ENCODE peak calls at places on chromosomes 5 and 9, in seven cellular contexts. One of them, this sample, is unnamed.

GRCh38 chr5:82793808-82794419 is 283.3 kb downstream of the TMEM167A start:
- DNase-seq in IMR-90: peak
- DNase-seq in GM13976: no peak
- DNase-seq in OCI-LY7: peak
- DNase-seq in kidney epithelial cell: no peak
- DNase-seq in right lobe of liver: no peak
- DNase-seq in A549: peak
- DNase-seq in this sample: no peak

GRCh38 chr9:105415344-105415980 is 32.4 kb upstream of the FSD1L start:
- DNase-seq in A549: peak
- DNase-seq in kidney epithelial cell: no peak
- DNase-seq in right lobe of liver: no peak
- DNase-seq in GM13976: peak
- DNase-seq in IMR-90: peak
- DNase-seq in OCI-LY7: peak
- DNase-seq in this sample: peak

GRCh38 chr9:136690841-136691261 is 3.6 kb upstream of the AGPAT2 start:
- DNase-seq in right lobe of liver: peak
- DNase-seq in OCI-LY7: no peak
- DNase-seq in A549: no peak
- DNase-seq in GM13976: no peak
- DNase-seq in kidney epithelial cell: no peak
- DNase-seq in IMR-90: no peak
- DNase-seq in this sample: no peak

GRCh38 chr5:176621661-176622079 is 8.7 kb downstream of the SNCB start:
- DNase-seq in GM13976: no peak
- DNase-seq in OCI-LY7: no peak
- DNase-seq in kidney epithelial cell: no peak
- DNase-seq in IMR-90: peak
- DNase-seq in right lobe of liver: no peak
- DNase-seq in A549: no peak
- DNase-seq in this sample: no peak

GRCh38 chr5:54159837-54160215 is 150.5 kb downstream of the ARL15 start:
- DNase-seq in A549: no peak
- DNase-seq in right lobe of liver: no peak
- DNase-seq in OCI-LY7: no peak
- DNase-seq in GM13976: no peak
- DNase-seq in kidney epithelial cell: no peak
- DNase-seq in IMR-90: no peak
- DNase-seq in this sample: no peak

GRCh38 chr5:74673011-74673790 is 11.8 kb upstream of the HEXB start:
- DNase-seq in GM13976: no peak
- DNase-seq in right lobe of liver: no peak
- DNase-seq in kidney epithelial cell: no peak
- DNase-seq in A549: no peak
- DNase-seq in OCI-LY7: peak
- DNase-seq in IMR-90: peak
- DNase-seq in this sample: no peak

GRCh38 chr9:134313470-134313869 is 12.8 kb upstream of the RXRA start:
- DNase-seq in kidney epithelial cell: no peak
- DNase-seq in A549: no peak
- DNase-seq in IMR-90: no peak
- DNase-seq in GM13976: no peak
- DNase-seq in right lobe of liver: peak
- DNase-seq in OCI-LY7: no peak
- DNase-seq in this sample: no peak

GRCh38 chr9:116501871-116502270 is 185.2 kb upstream of the TRIM32 start:
- DNase-seq in GM13976: no peak
- DNase-seq in A549: peak
- DNase-seq in IMR-90: peak
- DNase-seq in OCI-LY7: no peak
- DNase-seq in kidney epithelial cell: peak
- DNase-seq in right lobe of liver: no peak
- DNase-seq in this sample: no peak

GRCh38 chr5:38660194-38660668 is 103.8 kb upstream of the LIFR start:
- DNase-seq in kidney epithelial cell: peak
- DNase-seq in OCI-LY7: no peak
- DNase-seq in GM13976: no peak
- DNase-seq in A549: no peak
- DNase-seq in right lobe of liver: no peak
- DNase-seq in IMR-90: no peak
- DNase-seq in this sample: no peak

GRCh38 chr9:128372188-128372641 is 1.0 kb downstream of the URM1 start:
- DNase-seq in kidney epithelial cell: no peak
- DNase-seq in GM13976: no peak
- DNase-seq in OCI-LY7: peak
- DNase-seq in IMR-90: no peak
- DNase-seq in A549: no peak
- DNase-seq in right lobe of liver: no peak
- DNase-seq in this sample: no peak

GRCh38 chr5:145204741-145205140 is 630.4 kb downstream of the PRELID2 start:
- DNase-seq in kidney epithelial cell: no peak
- DNase-seq in A549: no peak
- DNase-seq in right lobe of liver: no peak
- DNase-seq in OCI-LY7: no peak
- DNase-seq in IMR-90: no peak
- DNase-seq in GM13976: no peak
- DNase-seq in this sample: no peak

GRCh38 chr5:155799308-155799707 is 527.7 kb upstream of the SGCD start:
- DNase-seq in GM13976: no peak
- DNase-seq in OCI-LY7: no peak
- DNase-seq in kidney epithelial cell: no peak
- DNase-seq in IMR-90: no peak
- DNase-seq in A549: no peak
- DNase-seq in right lobe of liver: no peak
- DNase-seq in this sample: no peak

GRCh38 chr5:149201121-149201637 is 59.9 kb downstream of the ABLIM3 start:
- DNase-seq in A549: no peak
- DNase-seq in GM13976: no peak
- DNase-seq in IMR-90: no peak
- DNase-seq in kidney epithelial cell: no peak
- DNase-seq in right lobe of liver: no peak
- DNase-seq in OCI-LY7: no peak
- DNase-seq in this sample: no peak

GRCh38 chr9:94867281-94867841 is 140.9 kb downstream of the AOPEP start:
- DNase-seq in right lobe of liver: peak
- DNase-seq in A549: peak
- DNase-seq in kidney epithelial cell: no peak
- DNase-seq in GM13976: no peak
- DNase-seq in IMR-90: peak
- DNase-seq in OCI-LY7: no peak
- DNase-seq in this sample: no peak

GRCh38 chr5:92944903-92945629 is 636.0 kb downstream of the NR2F1-AS1 start:
- DNase-seq in OCI-LY7: no peak
- DNase-seq in kidney epithelial cell: no peak
- DNase-seq in GM13976: no peak
- DNase-seq in A549: no peak
- DNase-seq in right lobe of liver: no peak
- DNase-seq in IMR-90: peak
- DNase-seq in this sample: no peak

GRCh38 chr5:75536147-75536546 is 24.5 kb downstream of the POLK start:
- DNase-seq in kidney epithelial cell: no peak
- DNase-seq in GM13976: no peak
- DNase-seq in OCI-LY7: no peak
- DNase-seq in right lobe of liver: no peak
- DNase-seq in A549: no peak
- DNase-seq in IMR-90: no peak
- DNase-seq in this sample: no peak

GRCh38 chr5:5544094-5544663 is 121.7 kb downstream of the ICE1 start:
- DNase-seq in IMR-90: no peak
- DNase-seq in kidney epithelial cell: no peak
- DNase-seq in A549: no peak
- DNase-seq in GM13976: no peak
- DNase-seq in OCI-LY7: no peak
- DNase-seq in right lobe of liver: no peak
- DNase-seq in this sample: no peak

GRCh38 chr9:34437006-34437925 is 21.1 kb downstream of the FAM219A start:
- DNase-seq in A549: peak
- DNase-seq in right lobe of liver: no peak
- DNase-seq in kidney epithelial cell: no peak
- DNase-seq in GM13976: peak
- DNase-seq in IMR-90: peak
- DNase-seq in OCI-LY7: peak
- DNase-seq in this sample: peak

GRCh38 chr5:179700401-179700918 is 1.7 kb downstream of the CANX start:
- DNase-seq in GM13976: no peak
- DNase-seq in right lobe of liver: peak
- DNase-seq in A549: no peak
- DNase-seq in IMR-90: peak
- DNase-seq in OCI-LY7: peak
- DNase-seq in kidney epithelial cell: no peak
- DNase-seq in this sample: no peak

GRCh38 chr9:130074391-130075115 is 20.8 kb downstream of the GPR107 start:
- DNase-seq in IMR-90: no peak
- DNase-seq in right lobe of liver: no peak
- DNase-seq in OCI-LY7: no peak
- DNase-seq in kidney epithelial cell: no peak
- DNase-seq in GM13976: no peak
- DNase-seq in A549: no peak
- DNase-seq in this sample: no peak

GRCh38 chr9:70517926-70518325 is 103.5 kb upstream of the KLF9 start:
- DNase-seq in kidney epithelial cell: no peak
- DNase-seq in OCI-LY7: no peak
- DNase-seq in IMR-90: no peak
- DNase-seq in A549: no peak
- DNase-seq in right lobe of liver: no peak
- DNase-seq in GM13976: no peak
- DNase-seq in this sample: no peak

DNA sequence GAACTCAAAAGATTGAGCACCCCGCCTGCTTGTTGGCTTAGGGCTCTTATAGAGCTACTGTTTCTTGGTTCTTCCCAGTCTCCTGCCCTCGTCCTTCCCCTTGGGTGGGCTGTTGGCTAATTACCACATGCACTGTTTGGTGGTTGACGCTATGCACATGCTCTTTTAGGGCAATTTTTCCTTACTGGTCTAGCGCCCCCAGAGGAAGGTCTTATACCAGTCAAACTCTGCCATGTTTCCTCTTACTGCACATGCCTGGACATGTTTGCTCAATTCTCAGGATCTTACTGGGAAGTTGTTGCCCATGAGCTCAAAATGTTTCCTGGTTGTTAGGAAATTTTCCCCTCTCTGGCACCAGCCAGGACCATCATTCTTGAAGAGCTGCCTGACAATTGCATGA is 101.9 kb downstream of the SLC28A3 start:
- DNase-seq in kidney epithelial cell: no peak
- DNase-seq in OCI-LY7: peak
- DNase-seq in IMR-90: no peak
- DNase-seq in GM13976: no peak
- DNase-seq in A549: no peak
- DNase-seq in right lobe of liver: no peak
- DNase-seq in this sample: no peak
- TF ChIP-seq CTCF in kidney epithelial cell: no peak
- TF ChIP-seq CTCF in OCI-LY7: peak
- TF ChIP-seq CTCF in IMR-90: peak
- TF ChIP-seq CTCF in GM13976: no peak
- TF ChIP-seq CTCF in A549: no peak
- TF ChIP-seq CTCF in right lobe of liver: no peak
- TF ChIP-seq CTCF in this sample: no peak

DNA sequence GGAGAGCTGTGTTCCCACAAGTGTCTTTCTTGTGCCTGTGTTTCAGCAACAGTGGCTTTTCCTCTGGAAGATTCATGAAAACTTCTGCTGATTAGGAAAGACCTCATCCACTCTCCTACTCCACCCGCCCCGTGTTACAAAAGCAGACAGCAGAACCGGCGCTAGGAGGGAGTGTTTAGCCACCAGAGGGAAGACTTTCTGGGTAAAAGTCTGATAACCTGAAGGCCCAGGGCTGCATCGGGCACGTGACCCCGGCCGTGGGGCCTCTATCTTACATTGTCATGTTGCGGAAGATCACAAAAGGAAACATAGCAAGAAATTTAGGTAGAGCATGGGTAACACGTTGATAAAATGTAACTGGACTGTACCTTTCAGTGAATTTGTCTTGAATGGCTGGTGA is 32.0 kb upstream of the DMRT2 start:
- DNase-seq in OCI-LY7: peak
- DNase-seq in GM13976: no peak
- DNase-seq in right lobe of liver: no peak
- DNase-seq in kidney epithelial cell: no peak
- DNase-seq in A549: no peak
- DNase-seq in IMR-90: no peak
- DNase-seq in this sample: peak
- TF ChIP-seq CTCF in OCI-LY7: peak
- TF ChIP-seq CTCF in GM13976: no peak
- TF ChIP-seq CTCF in right lobe of liver: peak
- TF ChIP-seq CTCF in kidney epithelial cell: peak
- TF ChIP-seq CTCF in A549: peak
- TF ChIP-seq CTCF in IMR-90: peak
- TF ChIP-seq CTCF in this sample: peak

DNA sequence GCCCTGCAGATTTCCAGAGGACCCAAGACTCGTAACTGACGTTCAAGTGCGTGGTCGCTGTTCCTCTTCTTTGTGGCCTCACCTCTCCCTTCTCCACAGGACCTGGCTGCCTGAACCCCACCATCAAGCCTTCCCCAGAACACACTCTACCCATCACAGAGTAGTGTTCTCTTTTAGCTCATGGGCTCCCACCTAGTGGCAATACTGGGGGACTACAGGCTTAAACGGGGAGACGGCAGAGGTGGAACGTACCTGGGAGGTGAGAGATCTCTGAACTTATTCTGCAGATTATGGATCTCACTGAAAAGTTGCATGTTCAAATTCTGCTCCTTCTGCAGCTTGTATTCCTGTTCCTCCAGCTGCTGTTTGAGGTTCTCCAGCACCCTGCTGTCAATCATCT is 140.8 kb downstream of the CDK5RAP2 start:
- DNase-seq in right lobe of liver: no peak
- DNase-seq in OCI-LY7: peak
- DNase-seq in IMR-90: peak
- DNase-seq in kidney epithelial cell: no peak
- DNase-seq in GM13976: no peak
- DNase-seq in A549: peak
- DNase-seq in this sample: no peak
- TF ChIP-seq CTCF in right lobe of liver: peak
- TF ChIP-seq CTCF in OCI-LY7: peak
- TF ChIP-seq CTCF in IMR-90: peak
- TF ChIP-seq CTCF in kidney epithelial cell: peak
- TF ChIP-seq CTCF in GM13976: peak
- TF ChIP-seq CTCF in A549: peak
- TF ChIP-seq CTCF in this sample: peak

GRCh38 chr5:142175039-142175438 is 66.5 kb downstream of the NDFIP1 start:
- DNase-seq in kidney epithelial cell: no peak
- DNase-seq in A549: no peak
- DNase-seq in IMR-90: no peak
- DNase-seq in OCI-LY7: no peak
- DNase-seq in GM13976: no peak
- DNase-seq in right lobe of liver: no peak
- DNase-seq in this sample: no peak

GRCh38 chr5:142168365-142168764 is 59.8 kb downstream of the NDFIP1 start:
- DNase-seq in OCI-LY7: no peak
- DNase-seq in kidney epithelial cell: no peak
- DNase-seq in GM13976: no peak
- DNase-seq in IMR-90: no peak
- DNase-seq in right lobe of liver: no peak
- DNase-seq in A549: no peak
- DNase-seq in this sample: no peak

GRCh38 chr5:142167458-142167857 is 58.9 kb downstream of the NDFIP1 start:
- DNase-seq in IMR-90: no peak
- DNase-seq in OCI-LY7: no peak
- DNase-seq in A549: no peak
- DNase-seq in right lobe of liver: no peak
- DNase-seq in GM13976: no peak
- DNase-seq in kidney epithelial cell: no peak
- DNase-seq in this sample: no peak

GRCh38 chr5:142170254-142170953 is 61.8 kb downstream of the NDFIP1 start:
- DNase-seq in kidney epithelial cell: no peak
- DNase-seq in A549: no peak
- DNase-seq in OCI-LY7: no peak
- DNase-seq in GM13976: no peak
- DNase-seq in right lobe of liver: no peak
- DNase-seq in IMR-90: no peak
- DNase-seq in this sample: no peak

GRCh38 chr5:142171270-142171669 is 62.7 kb downstream of the NDFIP1 start:
- DNase-seq in A549: no peak
- DNase-seq in kidney epithelial cell: no peak
- DNase-seq in OCI-LY7: no peak
- DNase-seq in IMR-90: no peak
- DNase-seq in right lobe of liver: no peak
- DNase-seq in GM13976: no peak
- DNase-seq in this sample: no peak
- TF ChIP-seq CTCF in A549: no peak
- TF ChIP-seq CTCF in kidney epithelial cell: no peak
- TF ChIP-seq CTCF in OCI-LY7: peak
- TF ChIP-seq CTCF in IMR-90: no peak
- TF ChIP-seq CTCF in right lobe of liver: no peak
- TF ChIP-seq CTCF in GM13976: no peak
- TF ChIP-seq CTCF in this sample: no peak